ENCODE peak calls at places on chromosomes 16 and 17, in six cellular contexts. M is ACHN; C is stimulated activated CD4-positive, alpha-beta T cell treated with anti-CD3 and anti-CD28 coated beads, Interleukin-1b, Interleukin-23, amount 100 ng/mL, for 24 hours; E is stimulated activated CD8-positive, alpha-beta memory T cell treated with anti-CD3 and anti-CD28 coated beads, Interleukin-15, amount 100 ng/mL, for 1 hour; P is GM12892; K is cardiac fibroblast. J is an unnamed sample.

GRCh38 chr17:50905460-50905803 is 39.3 kb upstream of the TOB1 start:
- DNase-seq in C (no peak), P (no peak), M (no peak), E (no peak), K (no peak), J (no peak)

GRCh38 chr17:78675836-78676235 is 98.6 kb upstream of the DNAH17 start:
- DNase-seq in P (no peak), M (no peak), K (no peak), E (no peak), C (no peak), J (no peak)

GRCh38 chr17:7484067-7484963 is at the start of gene POLR2A:
- DNase-seq in K (peak), P (peak), M (peak), E (peak), C (peak), J (peak)

GRCh38 chr16:78925071-78925714 is 675.3 kb downstream of the MAF start:
- DNase-seq in P (peak), E (no peak), C (no peak), K (no peak), M (peak), J (no peak)

GRCh38 chr17:77391668-77392375 is 251.1 kb downstream of the SEC14L1 start:
- DNase-seq in C (no peak), K (peak), P (no peak), M (no peak), E (no peak), J (peak)

GRCh38 chr17:49571283-49571682 is 4.4 kb upstream of the NXPH3 start:
- DNase-seq in C (no peak), P (no peak), M (no peak), K (no peak), E (no peak), J (no peak)

GRCh38 chr17:78529871-78530670 is 47.1 kb downstream of the DNAH17 start:
- DNase-seq in K (no peak), E (no peak), M (no peak), C (no peak), P (no peak), J (no peak)

GRCh38 chr16:85374571-85374872 is 238.6 kb upstream of the GSE1 start:
- DNase-seq in K (no peak), M (no peak), P (no peak), E (no peak), C (no peak), J (no peak)

GRCh38 chr17:27958708-27959381 is 65.7 kb upstream of the LYRM9 start:
- DNase-seq in P (no peak), C (no peak), K (no peak), E (no peak), M (no peak), J (no peak)

GRCh38 chr17:65039349-65039988 is 17.1 kb downstream of the GNA13 start:
- DNase-seq in P (no peak), E (no peak), C (no peak), M (no peak), K (no peak), J (no peak)

GRCh38 chr17:80846932-80847331 is 144.7 kb upstream of the CHMP6 start:
- DNase-seq in K (no peak), M (no peak), E (no peak), P (no peak), C (no peak), J (no peak)

GRCh38 chr17:78349831-78350631 is 9.8 kb downstream of the SOCS3 start:
- DNase-seq in P (no peak), C (no peak), M (no peak), E (no peak), K (no peak), J (no peak)

GRCh38 chr17:27332052-27332403 is 38.1 kb downstream of the WSB1 start:
- DNase-seq in M (no peak), K (no peak), E (no peak), P (no peak), C (no peak), J (no peak)

GRCh38 chr16:55701442-55702319 is 45.9 kb downstream of the SLC6A2 start:
- DNase-seq in C (peak), P (peak), M (peak), K (peak), E (no peak), J (peak)

GRCh38 chr17:83154311-83155127 is 75.1 kb downstream of the METRNL start:
- DNase-seq in E (no peak), K (no peak), M (no peak), P (no peak), C (no peak), J (no peak)

GRCh38 chr17:7166873-7167272 is 12.3 kb downstream of the ASGR1 start:
- DNase-seq in P (no peak), C (no peak), K (no peak), E (no peak), M (no peak), J (no peak)

GRCh38 chr17:2860883-2861282 is 64.6 kb downstream of the RAP1GAP2 start:
- DNase-seq in M (no peak), P (no peak), K (no peak), E (no peak), C (no peak), J (no peak)

GRCh38 chr16:2468725-2469398 is 2.2 kb upstream of the NTN3 start:
- DNase-seq in E (no peak), M (no peak), C (no peak), K (no peak), P (peak), J (peak)

GRCh38 chr17:20992987-20993862 is 49.6 kb downstream of the USP22 start:
- DNase-seq in C (peak), E (peak), K (peak), M (peak), P (peak), J (peak)

GRCh38 chr17:78235885-78236284 is 4.5 kb downstream of the TMEM235 start:
- DNase-seq in K (no peak), M (no peak), P (no peak), C (no peak), E (no peak), J (no peak)

GRCh38 chr16:27427538-27427937 is 25.6 kb downstream of the IL21R start:
- DNase-seq in K (no peak), M (no peak), C (no peak), E (no peak), P (no peak), J (no peak)

GRCh38 chr16:1511662-1512061 is 18.5 kb downstream of the TELO2 start:
- DNase-seq in E (no peak), P (no peak), K (no peak), C (no peak), M (no peak), J (no peak)

GRCh38 chr16:30541502-30542329 is 7.1 kb upstream of the ZNF747 start:
- DNase-seq in P (no peak), K (peak), C (no peak), M (no peak), E (no peak), J (peak)

GRCh38 chr16:12901204-12901596 is 198 bp upstream of the SHISA9 start:
- DNase-seq in E (no peak), P (no peak), K (no peak), C (no peak), M (peak), J (no peak)

GRCh38 chr16:81996664-81997529 is 14.4 kb downstream of the SDR42E1 start:
- DNase-seq in C (no peak), E (no peak), P (no peak), M (peak), K (peak), J (no peak)

GRCh38 chr17:42107597-42108576 is 4.6 kb downstream of the DHX58 start:
- DNase-seq in K (peak), E (peak), M (peak), P (peak), C (peak), J (peak)

GRCh38 chr16:58543685-58544084 is 28.4 kb downstream of the SETD6 start:
- DNase-seq in C (no peak), E (no peak), P (no peak), K (no peak), M (no peak), J (no peak)

GRCh38 chr17:68182016-68182315 is 65.9 kb upstream of the AMZ2 start:
- DNase-seq in M (peak), E (no peak), C (no peak), P (no peak), K (no peak), J (no peak)

GRCh38 chr17:47649972-47650524 is 329 bp downstream of the KPNB1 start:
- DNase-seq in M (no peak), K (no peak), E (no peak), C (peak), P (peak), J (no peak)

GRCh38 chr17:19728114-19728495 is 11.7 kb upstream of the SLC47A2 start:
- DNase-seq in K (peak), P (no peak), M (peak), C (no peak), E (no peak), J (no peak)

GRCh38 chr16:67489401-67490083 is 6.2 kb upstream of the AGRP start:
- DNase-seq in P (no peak), C (no peak), E (no peak), M (no peak), K (no peak), J (no peak)

GRCh38 chr16:13139661-13140241 is 238.4 kb downstream of the SHISA9 start:
- DNase-seq in M (no peak), C (no peak), P (no peak), K (no peak), E (no peak), J (no peak)

GRCh38 chr17:59345476-59345875 is 14.0 kb downstream of the YPEL2 start:
- DNase-seq in M (no peak), C (no peak), E (no peak), K (no peak), P (no peak), J (no peak)

GRCh38 chr17:73224663-73225305 is 31.9 kb downstream of the COG1 start:
- DNase-seq in C (no peak), M (no peak), P (no peak), K (no peak), E (no peak), J (no peak)

GRCh38 chr16:75461575-75461974 is 2.9 kb downstream of the TMEM170A start:
- DNase-seq in E (no peak), C (no peak), M (no peak), P (no peak), K (no peak), J (no peak)

GRCh38 chr17:55533611-55534010 is 22.4 kb upstream of the SMIM36 start:
- DNase-seq in C (no peak), K (peak), M (no peak), E (no peak), P (no peak), J (no peak)